ENCODE peak calls at places on chromosomes 4 and X, in six cellular contexts. One of them, this sample, is unnamed.

GRCh38 chr4:98653006-98653405 is 5.4 kb downstream of the TSPAN5 start:
- DNase-seq in endothelial cell: no peak
- DNase-seq in mucosa of descending colon: no peak
- DNase-seq in testis: no peak
- DNase-seq in GM12864: no peak
- DNase-seq in breast epithelium: no peak
- DNase-seq in this sample: no peak

GRCh38 chrX:119236599-119237525 is 777 bp downstream of the PGRMC1 start:
- DNase-seq in mucosa of descending colon: peak
- DNase-seq in GM12864: peak
- DNase-seq in endothelial cell: peak
- DNase-seq in breast epithelium: no peak
- DNase-seq in testis: peak
- DNase-seq in this sample: peak

GRCh38 chr4:13171292-13172057 is 312.7 kb downstream of the RAB28 start:
- DNase-seq in GM12864: no peak
- DNase-seq in breast epithelium: no peak
- DNase-seq in testis: no peak
- DNase-seq in mucosa of descending colon: no peak
- DNase-seq in endothelial cell: no peak
- DNase-seq in this sample: no peak

GRCh38 chrX:48520976-48521352 is 644 bp upstream of the EBP start:
- DNase-seq in breast epithelium: no peak
- DNase-seq in endothelial cell: no peak
- DNase-seq in GM12864: no peak
- DNase-seq in mucosa of descending colon: no peak
- DNase-seq in testis: no peak
- DNase-seq in this sample: no peak

GRCh38 chr4:110959041-110959643 is 336.3 kb upstream of the PITX2 start:
- DNase-seq in mucosa of descending colon: no peak
- DNase-seq in testis: no peak
- DNase-seq in GM12864: no peak
- DNase-seq in breast epithelium: no peak
- DNase-seq in endothelial cell: no peak
- DNase-seq in this sample: no peak

GRCh38 chr4:174749091-174749490 is 80.0 kb downstream of the GLRA3 start:
- DNase-seq in breast epithelium: no peak
- DNase-seq in endothelial cell: no peak
- DNase-seq in testis: no peak
- DNase-seq in GM12864: no peak
- DNase-seq in mucosa of descending colon: no peak
- DNase-seq in this sample: no peak

GRCh38 chr4:85522277-85522676 is 47.3 kb downstream of the ARHGAP24 start:
- DNase-seq in breast epithelium: no peak
- DNase-seq in testis: no peak
- DNase-seq in mucosa of descending colon: no peak
- DNase-seq in endothelial cell: no peak
- DNase-seq in GM12864: no peak
- DNase-seq in this sample: no peak

GRCh38 chr4:168152837-168153500 is 60.6 kb downstream of the ANXA10 start:
- DNase-seq in mucosa of descending colon: no peak
- DNase-seq in GM12864: no peak
- DNase-seq in testis: no peak
- DNase-seq in endothelial cell: no peak
- DNase-seq in breast epithelium: no peak
- DNase-seq in this sample: no peak

GRCh38 chrX:67587946-67588624 is 44.3 kb downstream of the AR start:
- DNase-seq in mucosa of descending colon: no peak
- DNase-seq in endothelial cell: no peak
- DNase-seq in breast epithelium: no peak
- DNase-seq in testis: no peak
- DNase-seq in GM12864: no peak
- DNase-seq in this sample: no peak

GRCh38 chr4:15986900-15987299 is 23.9 kb upstream of the FGFBP2 start:
- DNase-seq in GM12864: no peak
- DNase-seq in breast epithelium: no peak
- DNase-seq in mucosa of descending colon: no peak
- DNase-seq in testis: no peak
- DNase-seq in endothelial cell: no peak
- DNase-seq in this sample: no peak

GRCh38 chrX:50691820-50692219 is 122.2 kb downstream of the SHROOM4 start:
- DNase-seq in testis: peak
- DNase-seq in breast epithelium: no peak
- DNase-seq in endothelial cell: peak
- DNase-seq in mucosa of descending colon: no peak
- DNase-seq in GM12864: no peak
- DNase-seq in this sample: no peak

GRCh38 chr4:25088342-25088952 is 57.7 kb upstream of the LGI2 start:
- DNase-seq in breast epithelium: no peak
- DNase-seq in testis: peak
- DNase-seq in mucosa of descending colon: no peak
- DNase-seq in GM12864: no peak
- DNase-seq in endothelial cell: no peak
- DNase-seq in this sample: no peak

GRCh38 chr4:87035881-87036509 is 101.2 kb downstream of the AFF1 start:
- DNase-seq in breast epithelium: no peak
- DNase-seq in endothelial cell: no peak
- DNase-seq in GM12864: no peak
- DNase-seq in testis: no peak
- DNase-seq in mucosa of descending colon: no peak
- DNase-seq in this sample: no peak

GRCh38 chr4:73613130-73613529 is 7.1 kb downstream of the RASSF6 start:
- DNase-seq in GM12864: no peak
- DNase-seq in mucosa of descending colon: no peak
- DNase-seq in endothelial cell: no peak
- DNase-seq in breast epithelium: no peak
- DNase-seq in testis: no peak
- DNase-seq in this sample: no peak

GRCh38 chr4:48949518-48950207 is 36.4 kb upstream of the CWH43 start:
- DNase-seq in GM12864: no peak
- DNase-seq in mucosa of descending colon: no peak
- DNase-seq in breast epithelium: no peak
- DNase-seq in testis: no peak
- DNase-seq in endothelial cell: no peak
- DNase-seq in this sample: no peak

GRCh38 chrX:36241397-36241796 is 321.9 kb downstream of the CFAP47 start:
- DNase-seq in endothelial cell: no peak
- DNase-seq in breast epithelium: no peak
- DNase-seq in testis: no peak
- DNase-seq in mucosa of descending colon: no peak
- DNase-seq in GM12864: no peak
- DNase-seq in this sample: no peak

GRCh38 chr4:86302242-86302641 is 57.6 kb downstream of the MAPK10 start:
- DNase-seq in testis: peak
- DNase-seq in mucosa of descending colon: no peak
- DNase-seq in GM12864: no peak
- DNase-seq in endothelial cell: peak
- DNase-seq in breast epithelium: peak
- DNase-seq in this sample: no peak

GRCh38 chr4:76872556-76872955 is 25.4 kb downstream of the SOWAHB start:
- DNase-seq in endothelial cell: no peak
- DNase-seq in mucosa of descending colon: no peak
- DNase-seq in testis: no peak
- DNase-seq in GM12864: no peak
- DNase-seq in breast epithelium: no peak
- DNase-seq in this sample: no peak

GRCh38 chr4:76535603-76536380 is 100.8 kb downstream of the SHROOM3 start:
- DNase-seq in testis: no peak
- DNase-seq in breast epithelium: no peak
- DNase-seq in mucosa of descending colon: no peak
- DNase-seq in GM12864: no peak
- DNase-seq in endothelial cell: no peak
- DNase-seq in this sample: no peak

GRCh38 chrX:16708016-16708415 is 4.5 kb downstream of the CTPS2 start:
- DNase-seq in mucosa of descending colon: no peak
- DNase-seq in breast epithelium: no peak
- DNase-seq in GM12864: no peak
- DNase-seq in endothelial cell: no peak
- DNase-seq in testis: no peak
- DNase-seq in this sample: no peak

GRCh38 chr4:151673913-151674520 is 86.8 kb downstream of the GATB start:
- DNase-seq in GM12864: no peak
- DNase-seq in endothelial cell: no peak
- DNase-seq in testis: no peak
- DNase-seq in mucosa of descending colon: no peak
- DNase-seq in breast epithelium: no peak
- DNase-seq in this sample: no peak

GRCh38 chr4:150117094-150117493 is 38.8 kb downstream of the DCLK2 start:
- DNase-seq in endothelial cell: no peak
- DNase-seq in testis: no peak
- DNase-seq in breast epithelium: no peak
- DNase-seq in mucosa of descending colon: no peak
- DNase-seq in GM12864: no peak
- DNase-seq in this sample: no peak

GRCh38 chrX:30652527-30653414 is 452 bp upstream of the GK start:
- DNase-seq in testis: peak
- DNase-seq in endothelial cell: peak
- DNase-seq in mucosa of descending colon: peak
- DNase-seq in breast epithelium: peak
- DNase-seq in GM12864: peak
- DNase-seq in this sample: peak

GRCh38 chrX:47690175-47690574 is 31.2 kb upstream of the UXT start:
- DNase-seq in endothelial cell: no peak
- DNase-seq in mucosa of descending colon: no peak
- DNase-seq in GM12864: no peak
- DNase-seq in testis: no peak
- DNase-seq in breast epithelium: no peak
- DNase-seq in this sample: no peak

GRCh38 chr4:575281-576141 is 584 bp downstream of the TMEM271 start:
- DNase-seq in GM12864: no peak
- DNase-seq in endothelial cell: peak
- DNase-seq in testis: peak
- DNase-seq in breast epithelium: no peak
- DNase-seq in mucosa of descending colon: no peak
- DNase-seq in this sample: no peak

GRCh38 chr4:150423503-150423902 is 158.4 kb upstream of the MAB21L2 start:
- DNase-seq in endothelial cell: no peak
- DNase-seq in GM12864: no peak
- DNase-seq in mucosa of descending colon: no peak
- DNase-seq in testis: no peak
- DNase-seq in breast epithelium: no peak
- DNase-seq in this sample: no peak

GRCh38 chr4:13857397-13857796 is 229.9 kb upstream of the BOD1L1 start:
- DNase-seq in testis: no peak
- DNase-seq in breast epithelium: no peak
- DNase-seq in endothelial cell: no peak
- DNase-seq in mucosa of descending colon: no peak
- DNase-seq in GM12864: no peak
- DNase-seq in this sample: no peak

GRCh38 chrX:128020701-128021100 is 31.5 kb downstream of the ACTRT1 start:
- DNase-seq in testis: no peak
- DNase-seq in endothelial cell: no peak
- DNase-seq in mucosa of descending colon: no peak
- DNase-seq in breast epithelium: no peak
- DNase-seq in GM12864: no peak
- DNase-seq in this sample: no peak

DNA sequence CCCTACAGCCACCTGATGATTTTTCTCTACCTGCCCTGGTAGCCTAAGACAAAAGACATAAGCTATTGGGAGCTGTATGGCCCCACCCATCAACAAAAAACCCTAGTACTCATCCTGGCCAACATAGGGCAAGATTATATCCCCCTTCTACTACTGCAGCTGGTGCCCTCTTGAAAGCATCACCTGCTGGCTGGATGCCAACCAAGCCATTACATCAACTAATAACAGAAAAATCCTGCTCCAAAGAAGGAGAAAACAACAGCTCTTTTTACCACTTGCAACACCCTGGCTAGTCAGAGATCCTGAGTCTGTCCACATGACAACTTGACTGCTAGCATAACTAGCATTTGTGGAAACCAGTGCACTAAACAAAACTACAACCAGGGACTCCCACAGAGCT is 43.6 kb upstream of the UPRT start:
- DNase-seq in testis: no peak
- DNase-seq in GM12864: no peak
- DNase-seq in mucosa of descending colon: no peak
- DNase-seq in breast epithelium: no peak
- DNase-seq in endothelial cell: no peak
- DNase-seq in this sample: no peak
- TF ChIP-seq CTCF in testis: no peak
- TF ChIP-seq CTCF in GM12864: no peak
- TF ChIP-seq CTCF in mucosa of descending colon: no peak
- TF ChIP-seq CTCF in breast epithelium: no peak
- TF ChIP-seq CTCF in endothelial cell: no peak
- TF ChIP-seq CTCF in this sample: no peak

GRCh38 chr4:29722253-29722652 is 997.9 kb upstream of the PCDH7 start:
- DNase-seq in endothelial cell: no peak
- DNase-seq in mucosa of descending colon: no peak
- DNase-seq in GM12864: no peak
- DNase-seq in breast epithelium: no peak
- DNase-seq in testis: no peak
- DNase-seq in this sample: no peak

DNA sequence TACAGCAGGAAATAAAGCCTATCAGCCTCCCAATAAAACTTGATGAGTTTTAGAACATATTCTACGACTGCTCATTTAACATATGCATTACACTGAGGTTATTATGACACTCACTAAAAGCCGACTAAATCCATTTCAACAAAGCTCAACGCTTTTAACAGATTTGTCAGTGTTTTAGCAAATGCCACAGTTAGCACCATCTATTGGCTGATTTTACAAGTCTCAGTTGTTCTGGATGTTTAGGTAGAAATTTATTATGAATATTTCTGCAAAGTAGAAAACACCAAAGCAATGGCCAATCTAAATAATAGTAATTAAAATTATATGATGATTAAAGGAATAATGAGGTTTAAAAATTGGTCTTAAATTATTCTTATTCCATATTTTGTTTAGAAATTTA is 993.2 kb upstream of the PCDH7 start:
- DNase-seq in GM12864: no peak
- DNase-seq in mucosa of descending colon: no peak
- DNase-seq in endothelial cell: no peak
- DNase-seq in breast epithelium: no peak
- DNase-seq in testis: no peak
- DNase-seq in this sample: no peak
- TF ChIP-seq CTCF in GM12864: no peak
- TF ChIP-seq CTCF in mucosa of descending colon: no peak
- TF ChIP-seq CTCF in endothelial cell: no peak
- TF ChIP-seq CTCF in breast epithelium: no peak
- TF ChIP-seq CTCF in testis: no peak
- TF ChIP-seq CTCF in this sample: no peak

GRCh38 chr4:186948361-186949291 is 225.0 kb upstream of the FAT1 start:
- DNase-seq in mucosa of descending colon: no peak
- DNase-seq in testis: no peak
- DNase-seq in GM12864: no peak
- DNase-seq in endothelial cell: peak
- DNase-seq in breast epithelium: no peak
- DNase-seq in this sample: no peak
- TF ChIP-seq CTCF in mucosa of descending colon: no peak
- TF ChIP-seq CTCF in testis: no peak
- TF ChIP-seq CTCF in GM12864: no peak
- TF ChIP-seq CTCF in endothelial cell: no peak
- TF ChIP-seq CTCF in breast epithelium: no peak
- TF ChIP-seq CTCF in this sample: peak

DNA sequence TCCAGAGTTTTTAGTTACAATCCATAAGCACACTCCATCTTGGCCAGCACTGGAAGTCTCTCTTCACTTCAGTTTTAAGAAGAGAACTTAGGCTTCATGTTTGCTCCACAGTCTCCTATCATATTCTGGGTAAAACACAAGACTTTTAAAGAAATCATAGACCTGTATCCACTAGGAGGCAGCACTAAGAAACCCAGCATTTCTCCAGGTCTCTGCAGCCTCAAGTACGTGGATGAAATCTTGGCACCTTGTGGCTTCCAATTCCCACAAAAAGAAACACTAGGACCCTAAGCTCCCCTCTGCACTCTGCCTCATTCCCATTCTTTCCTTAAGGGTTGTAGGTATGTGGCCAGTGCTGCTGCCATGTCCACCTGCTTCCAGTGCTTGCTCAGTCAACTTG is 367.3 kb upstream of the CASK start:
- DNase-seq in GM12864: no peak
- DNase-seq in endothelial cell: peak
- DNase-seq in testis: no peak
- DNase-seq in mucosa of descending colon: no peak
- DNase-seq in breast epithelium: no peak
- DNase-seq in this sample: no peak
- TF ChIP-seq CTCF in GM12864: peak
- TF ChIP-seq CTCF in endothelial cell: peak
- TF ChIP-seq CTCF in testis: no peak
- TF ChIP-seq CTCF in mucosa of descending colon: no peak
- TF ChIP-seq CTCF in breast epithelium: no peak
- TF ChIP-seq CTCF in this sample: peak

This sample was measured in type B pancreatic cell.